ENCODE peak calls at places on chromosomes 4 and X, in nine cellular contexts. T is spleen, O is upper lobe of right lung, R is A549, P is SK-N-SH, M is HCT116, K is mammary epithelial cell, Z is testis, L is lower lobe of right lung. S is an unnamed sample.
A peak's percentile ranks its signal among the peaks of the same experiment; 100 is the strongest.

GRCh38 chr4:2298548-2298991 is 36.7 kb upstream of the MXD4 start:
- DNase-seq in O (no peak), Z (no peak), L (no peak), T (peak; percentile 75), R (no peak), P (peak; percentile 38), M (no peak), K (no peak), S (no peak)

GRCh38 chr4:38177035-38177791 is 217.0 kb downstream of the PTTG2 start:
- DNase-seq in O (no peak), Z (peak; percentile 35), T (no peak), P (no peak), M (no peak), K (no peak), L (no peak), R (no peak), S (no peak)

GRCh38 chr4:170610464-170610863 is 520.7 kb upstream of the AADAT start:
- DNase-seq in T (no peak), P (no peak), Z (no peak), M (no peak), R (no peak), O (no peak), L (no peak), K (no peak), S (no peak)

GRCh38 chr4:85180533-85180932 is 214.0 kb upstream of the WDFY3 start:
- DNase-seq in L (no peak), Z (no peak), M (no peak), O (no peak), K (no peak), T (no peak), R (no peak), P (no peak), S (no peak)

GRCh38 chrX:97030463-97030862 is 146.8 kb downstream of the RPA4 start:
- DNase-seq in Z (no peak), P (no peak), R (no peak), O (no peak), M (no peak), K (no peak), T (no peak), L (no peak), S (no peak)

GRCh38 chr4:6727943-6728250 is 11.9 kb downstream of the BLOC1S4 start:
- DNase-seq in L (no peak), P (no peak), K (no peak), O (no peak), R (no peak), T (no peak), M (no peak), Z (no peak), S (no peak)

GRCh38 chr4:76980280-76980679 is 30.7 kb downstream of the SEPTIN11 start:
- DNase-seq in T (no peak), M (no peak), K (no peak), Z (no peak), O (no peak), L (no peak), P (no peak), R (no peak), S (no peak)

GRCh38 chr4:190020790-190021717 is 6.0 kb downstream of the FRG2 start:
- DNase-seq in P (peak; percentile 82), R (peak; percentile 74), Z (peak; percentile 63), T (peak; percentile 69), K (peak; percentile 58), O (peak; percentile 74), M (no peak), L (peak; percentile 52), S (no peak)

GRCh38 chrX:97685753-97686152 is 802.0 kb downstream of the RPA4 start:
- DNase-seq in O (no peak), L (no peak), R (peak; percentile 9), K (peak; percentile 12), M (peak; percentile 13), Z (peak; percentile 23), T (no peak), P (peak; percentile 41), S (no peak)

GRCh38 chrX:69116077-69116476 is 49.2 kb downstream of the PJA1 start:
- DNase-seq in O (no peak), P (no peak), R (no peak), M (no peak), K (peak; percentile 95), L (no peak), T (no peak), Z (no peak), S (no peak)

GRCh38 chr4:75584067-75584466 is 28.2 kb downstream of the ODAPH start:
- DNase-seq in L (no peak), R (no peak), M (no peak), K (no peak), T (no peak), O (no peak), Z (no peak), P (no peak), S (no peak)

GRCh38 chr4:25180524-25181131 is 20.4 kb upstream of the SEPSECS start:
- DNase-seq in M (peak; percentile 32), O (no peak), L (no peak), Z (peak; percentile 47), R (no peak), P (peak; percentile 20), T (no peak), K (peak; percentile 32), S (no peak)

GRCh38 chrX:23333842-23334535 is 660 bp upstream of the PTCHD1 start:
- DNase-seq in K (no peak), Z (peak; percentile 20), R (no peak), L (no peak), P (peak; percentile 40), M (no peak), O (peak; percentile 58), T (no peak), S (peak; percentile 23)

GRCh38 chr4:154741131-154741530 is 2.7 kb upstream of the LRAT start:
- DNase-seq in K (no peak), O (no peak), R (no peak), M (no peak), Z (no peak), P (no peak), T (no peak), L (no peak), S (no peak)

GRCh38 chr4:159655547-159655946 is 552.7 kb downstream of the RAPGEF2 start:
- DNase-seq in T (no peak), M (peak; percentile 16), L (no peak), P (no peak), Z (no peak), R (no peak), O (no peak), K (peak; percentile 95), S (no peak)

GRCh38 chr4:47913858-47914218 is 545 bp downstream of the NFXL1 start:
- DNase-seq in T (peak; percentile 93), L (peak; percentile 63), R (peak; percentile 6), Z (peak; percentile 45), O (peak; percentile 77), P (no peak), K (peak; percentile 50), M (no peak), S (peak; percentile 35)

GRCh38 chr4:110959041-110959643 is 336.3 kb upstream of the PITX2 start:
- DNase-seq in T (no peak), K (no peak), M (no peak), P (no peak), O (no peak), Z (no peak), R (no peak), L (no peak), S (no peak)

GRCh38 chrX:139304471-139304870 is 226.1 kb upstream of the F9 start:
- DNase-seq in M (no peak), P (no peak), Z (no peak), O (no peak), R (no peak), T (no peak), L (no peak), K (peak; percentile 1), S (no peak)

GRCh38 chrX:80334583-80334982 is 85.7 kb upstream of the TENT5D start:
- DNase-seq in P (no peak), L (no peak), K (no peak), O (no peak), T (no peak), Z (no peak), M (no peak), R (no peak), S (no peak)

GRCh38 chr4:111775908-111776307 is 369.3 kb upstream of the FAM241A start:
- DNase-seq in M (no peak), T (no peak), K (no peak), L (no peak), O (no peak), P (no peak), Z (no peak), R (no peak), S (no peak)

GRCh38 chr4:182155806-182156205 is 87.4 kb upstream of the TENM3 start:
- DNase-seq in K (no peak), O (no peak), T (no peak), L (no peak), Z (no peak), R (no peak), P (peak; percentile 66), M (no peak), S (no peak)

GRCh38 chr4:62210521-62210920 is 1010.4 kb downstream of the ADGRL3 start:
- DNase-seq in R (no peak), L (no peak), M (no peak), K (no peak), O (no peak), Z (no peak), T (no peak), P (no peak), S (no peak)

GRCh38 chr4:22574880-22575279 is 59.0 kb upstream of the ADGRA3 start:
- DNase-seq in Z (no peak), R (no peak), O (no peak), M (no peak), P (no peak), L (no peak), K (peak; percentile 5), T (no peak), S (no peak)
- TF ChIP-seq CTCF in Z (no peak), R (no peak), O (no peak), M (no peak), P (no peak), L (no peak), K (no peak), T (no peak), S (no peak)

GRCh38 chrX:145631461-145631951 is 186.1 kb upstream of the SLITRK2 start:
- DNase-seq in M (no peak), L (no peak), P (no peak), O (no peak), Z (peak; percentile 17), T (peak; percentile 53), K (no peak), R (no peak), S (no peak)
- H3K9me3 ChIP-seq in M (no peaks in the 10 kb centered on the region), L (no peaks in the 10 kb centered on the region), P (no peaks in the 10 kb centered on the region), O (no peaks in the 10 kb centered on the region), Z (no peaks in the 10 kb centered on the region), T (no peaks in the 10 kb centered on the region), K (peaks cover 15% of the 10 kb centered on the region), R (no peaks in the 10 kb centered on the region), S (no peaks in the 10 kb centered on the region)

GRCh38 chr4:186132577-186133277 is 28.2 kb downstream of the FAM149A start:
- DNase-seq in T (no peak), P (no peak), R (peak; percentile 14), O (no peak), K (peak; percentile 20), M (peak; percentile 24), Z (no peak), L (no peak), S (no peak)
- TF ChIP-seq CTCF in T (no peak), P (peak; percentile 40), R (peak; percentile 16), O (no peak), K (no peak), M (peak; percentile 17), Z (no peak), L (peak; percentile 21), S (no peak)

DNA sequence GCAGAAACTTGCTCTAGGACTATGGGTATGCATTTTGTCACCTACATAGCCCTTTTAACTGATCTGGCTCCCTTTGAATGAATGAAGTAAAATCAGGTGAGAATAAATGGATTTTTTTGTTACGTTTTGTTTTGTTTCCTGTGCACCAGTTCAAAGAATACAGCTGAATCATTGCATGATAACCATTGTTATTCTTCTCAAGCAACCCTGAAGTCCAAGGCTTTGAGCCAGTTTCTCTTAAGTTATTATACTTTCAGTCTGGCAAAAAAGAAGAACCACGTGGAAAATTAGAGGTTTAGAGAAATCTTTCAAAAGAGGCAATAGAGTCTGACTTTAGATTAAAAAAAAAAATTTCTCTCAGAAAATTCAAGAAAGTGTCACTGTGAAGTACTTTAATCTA is 398.6 kb upstream of the TECRL start:
- DNase-seq in O (no peak), T (no peak), L (no peak), M (no peak), K (no peak), P (no peak), R (no peak), Z (no peak), S (no peak)
- H3K9me3 ChIP-seq in O (no peaks in the 10 kb centered on the region), T (no peaks in the 10 kb centered on the region), L (no peaks in the 10 kb centered on the region), M (peaks cover 3% of the 10 kb centered on the region), K (no peaks in the 10 kb centered on the region), P (no peaks in the 10 kb centered on the region), R (no peaks in the 10 kb centered on the region), Z (no peaks in the 10 kb centered on the region), S (no peaks in the 10 kb centered on the region)

S was measured in uterus.